ENCODE peak calls at places on chromosomes 16 and 17, in nine cellular contexts. K is activated naive CD8-positive, alpha-beta T cell treated with anti-CD3 and anti-CD28 coated beads, Interleukin-2, amount 50 U/mL, for 16 hours; O is A549; Q is lower lobe of right lung; B is non-pigmented ciliary epithelial cell; A is G401; G is HFF-Myc; T is foreskin fibroblast; R is naive thymus-derived CD8-positive, alpha-beta T cell. Y is an unnamed sample.

GRCh38 chr17:80364091-80364691 is 50.8 kb upstream of the ENDOV start:
- DNase-seq in B (no peak), K (no peak), G (no peak), O (peak; percentile 37), A (peak; percentile 32), R (no peak), T (no peak), Q (peak; percentile 41), Y (peak; percentile 69)

GRCh38 chr16:53465606-53466290 is 31.5 kb downstream of the RBL2 start:
- DNase-seq in A (peak; percentile 11), Q (no peak), R (no peak), B (peak; percentile 58), K (no peak), T (peak; percentile 67), O (no peak), G (peak; percentile 29), Y (no peak)

GRCh38 chr17:50806141-50806643 is 29.2 kb upstream of the WFIKKN2 start:
- DNase-seq in T (no peak), R (no peak), K (no peak), B (no peak), Q (no peak), G (no peak), A (peak; percentile 33), O (no peak), Y (no peak)

GRCh38 chr17:47810200-47810821 is 11.3 kb downstream of the OSBPL7 start:
- DNase-seq in O (peak; percentile 75), G (peak; percentile 38), K (no peak), Q (peak; percentile 75), T (peak; percentile 91), R (no peak), B (peak; percentile 72), A (no peak), Y (peak; percentile 83)

GRCh38 chr17:32518856-32519768 is 32.3 kb downstream of the CDK5R1 start:
- DNase-seq in G (no peak), K (no peak), Q (peak; percentile 56), O (no peak), R (peak; percentile 51), B (no peak), A (peak; percentile 75), T (peak; percentile 55), Y (peak; percentile 56)

GRCh38 chr17:39195568-39196160 is 1.8 kb downstream of the CACNB1 start:
- DNase-seq in O (no peak), K (no peak), G (no peak), R (no peak), Q (peak; percentile 65), A (peak; percentile 46), T (no peak), B (no peak), Y (no peak)

GRCh38 chr17:82569621-82570020 is 50.1 kb downstream of the FOXK2 start:
- DNase-seq in Q (peak; percentile 10), T (no peak), K (no peak), A (no peak), O (no peak), G (no peak), B (no peak), R (no peak), Y (no peak)

GRCh38 chr16:68782198-68783174 is 45.4 kb downstream of the CDH1 start:
- DNase-seq in G (no peak), O (no peak), K (no peak), T (no peak), A (no peak), Q (no peak), R (no peak), B (no peak), Y (no peak)

GRCh38 chr17:50953831-50954601 is 87.9 kb upstream of the TOB1 start:
- DNase-seq in G (peak; percentile 61), B (peak; percentile 69), O (no peak), Q (peak; percentile 69), R (no peak), A (no peak), T (peak; percentile 81), K (no peak), Y (peak; percentile 90)

GRCh38 chr17:1608676-1609075 is 20.0 kb downstream of the SLC43A2 start:
- DNase-seq in G (no peak), Q (no peak), R (no peak), B (no peak), O (no peak), T (no peak), A (no peak), K (no peak), Y (no peak)

GRCh38 chr16:56950881-56951771 is 10.6 kb upstream of the CETP start:
- DNase-seq in A (no peak), Q (peak; percentile 71), T (peak; percentile 76), G (no peak), R (no peak), O (peak; percentile 60), K (no peak), B (no peak), Y (peak; percentile 61)